ENCODE peak calls at places on chromosomes 4 and X, in seven cellular contexts. D is D341Med; G is EL; C is aorta; O is activated T-cell treated with anti-CD3 and anti-CD28 coated beads, Interleukin-2, amount 50 U/mL, for 48 hours; K is H9; H is sigmoid colon. I is an unnamed sample.

GRCh38 chr4:75432683-75433082 is 81.5 kb downstream of the RCHY1 start:
- DNase-seq in D (peak), G (peak), C (no peak), O (no peak), K (peak), H (no peak), I (no peak)

GRCh38 chrX:37349131-37350033 is at the start of gene PRRG1:
- DNase-seq in D (peak), G (peak), C (peak), O (no peak), K (peak), H (peak), I (peak)

GRCh38 chr4:3599951-3600350 is 67.7 kb upstream of the LRPAP1 start:
- DNase-seq in D (no peak), G (no peak), C (no peak), O (no peak), K (no peak), H (no peak), I (no peak)

GRCh38 chr4:129218355-129218754 is 122.4 kb downstream of the C4orf33 start:
- DNase-seq in D (peak), G (peak), C (no peak), O (no peak), K (no peak), H (no peak), I (peak)

GRCh38 chr4:183437452-183437851 is 7.0 kb upstream of the CDKN2AIP start:
- DNase-seq in D (no peak), G (no peak), C (no peak), O (no peak), K (no peak), H (no peak), I (no peak)

GRCh38 chr4:1751155-1751918 is 30.0 kb downstream of the TACC3 start:
- DNase-seq in D (no peak), G (no peak), C (no peak), O (no peak), K (no peak), H (no peak), I (no peak)

GRCh38 chrX:153499876-153500275 is 5.1 kb downstream of the BGN start:
- DNase-seq in D (no peak), G (no peak), C (no peak), O (no peak), K (no peak), H (no peak), I (no peak)

GRCh38 chr4:38678078-38678477 is 14.1 kb downstream of the KLF3 start:
- DNase-seq in D (no peak), G (peak), C (no peak), O (no peak), K (no peak), H (no peak), I (no peak)

GRCh38 chr4:24840826-24841587 is 45.6 kb downstream of the SOD3 start:
- DNase-seq in D (no peak), G (no peak), C (no peak), O (no peak), K (no peak), H (no peak), I (no peak)

GRCh38 chrX:537156-537555 is 93.4 kb upstream of the SHOX start:
- DNase-seq in D (no peak), G (no peak), C (no peak), O (no peak), K (no peak), H (no peak), I (no peak)

GRCh38 chr4:74692973-74693372 is 101.3 kb downstream of the BTC start:
- DNase-seq in D (no peak), G (no peak), C (peak), O (no peak), K (no peak), H (peak), I (no peak)

GRCh38 chr4:95129708-95130343 is 372.1 kb downstream of the BMPR1B start:
- DNase-seq in D (no peak), G (peak), C (peak), O (no peak), K (no peak), H (no peak), I (no peak)

GRCh38 chr4:168619266-168619631 is 122.4 kb downstream of the PALLD start:
- DNase-seq in D (no peak), G (peak), C (no peak), O (no peak), K (no peak), H (no peak), I (no peak)

GRCh38 chr4:155789391-155789790 is 30.6 kb downstream of the GUCY1B1 start:
- DNase-seq in D (no peak), G (no peak), C (no peak), O (no peak), K (no peak), H (no peak), I (no peak)

GRCh38 chrX:39854772-39855747 is 242.7 kb downstream of the BCOR start:
- DNase-seq in D (no peak), G (no peak), C (peak), O (peak), K (no peak), H (no peak), I (no peak)

GRCh38 chr4:149676076-149676475 is 139.6 kb downstream of the IQCM start:
- DNase-seq in D (no peak), G (no peak), C (no peak), O (no peak), K (no peak), H (no peak), I (no peak)

GRCh38 chrX:146863566-146863965 is 49.0 kb upstream of the CXorf51A start:
- DNase-seq in D (no peak), G (no peak), C (no peak), O (no peak), K (no peak), H (no peak), I (no peak)

GRCh38 chrX:112085149-112085548 is 2.6 kb upstream of the TRPC5 start:
- DNase-seq in D (no peak), G (no peak), C (no peak), O (no peak), K (no peak), H (no peak), I (no peak)

GRCh38 chr4:88275516-88275915 is 8.8 kb downstream of the PPM1K start:
- DNase-seq in D (no peak), G (peak), C (no peak), O (no peak), K (no peak), H (no peak), I (no peak)

GRCh38 chr4:102594000-102594399 is 92.8 kb downstream of the NFKB1 start:
- DNase-seq in D (no peak), G (no peak), C (no peak), O (no peak), K (no peak), H (no peak), I (no peak)

GRCh38 chr4:104491396-104491821 is 3.3 kb downstream of the CXXC4 start:
- DNase-seq in D (peak), G (peak), C (peak), O (peak), K (peak), H (peak), I (no peak)

GRCh38 chr4:105808459-105809041 is 86.7 kb upstream of the NPNT start:
- DNase-seq in D (no peak), G (peak), C (peak), O (no peak), K (no peak), H (no peak), I (no peak)

GRCh38 chr4:133711817-133712216 is 489.8 kb downstream of the PABPC4L start:
- DNase-seq in D (no peak), G (peak), C (no peak), O (no peak), K (no peak), H (no peak), I (no peak)

GRCh38 chr4:5998333-5998936 is 19.8 kb downstream of the C4orf50 start:
- DNase-seq in D (peak), G (peak), C (no peak), O (peak), K (peak), H (peak), I (peak)

GRCh38 chr4:59200992-59201391 is 1999.1 kb upstream of the ADGRL3 start:
- DNase-seq in D (no peak), G (no peak), C (no peak), O (no peak), K (no peak), H (no peak), I (no peak)

GRCh38 chrX:10128386-10128785 is 28.4 kb upstream of the CLCN4 start:
- DNase-seq in D (no peak), G (no peak), C (no peak), O (no peak), K (no peak), H (no peak), I (no peak)

GRCh38 chr4:75830906-75831305 is 71.3 kb downstream of the PPEF2 start:
- DNase-seq in D (no peak), G (no peak), C (no peak), O (no peak), K (no peak), H (no peak), I (no peak)

GRCh38 chr4:62288803-62289541 is 1088.8 kb downstream of the ADGRL3 start:
- DNase-seq in D (no peak), G (no peak), C (no peak), O (no peak), K (no peak), H (no peak), I (no peak)

GRCh38 chr4:88697113-88697512 is 516 bp downstream of the NAP1L5 start:
- DNase-seq in D (no peak), G (peak), C (peak), O (no peak), K (no peak), H (peak), I (no peak)

GRCh38 chrX:68018248-68019203 is 414.8 kb downstream of the OPHN1 start:
- DNase-seq in D (no peak), G (peak), C (peak), O (peak), K (peak), H (no peak), I (no peak)

GRCh38 chr4:114603455-114603854 is 4.8 kb downstream of the UGT8 start:
- DNase-seq in D (no peak), G (no peak), C (no peak), O (no peak), K (no peak), H (no peak), I (no peak)

GRCh38 chrX:138756234-138756633 is 44.7 kb upstream of the FGF13 start:
- DNase-seq in D (no peak), G (no peak), C (peak), O (no peak), K (peak), H (no peak), I (no peak)

GRCh38 chr4:45855857-45856256 is 268.0 kb downstream of the GABRG1 start:
- DNase-seq in D (no peak), G (no peak), C (no peak), O (no peak), K (no peak), H (no peak), I (no peak)

GRCh38 chr4:37717575-37717974 is 31.4 kb upstream of the RELL1 start:
- DNase-seq in D (no peak), G (peak), C (no peak), O (no peak), K (no peak), H (no peak), I (no peak)

I was measured in NCI-H748 treated with DMSO at 0.1 percent for 48 hours.